ENCODE peak calls at places on chromosomes 2 and 18, in nine cellular contexts. P is prostate gland, E is transverse colon, K is GM23338, I is HCT116, Q is Panc1, M is HL-60, W is spleen, S is endothelial cell of umbilical vein. C is an unnamed sample.

GRCh38 chr2:164693390-164693789 is 72.1 kb upstream of the GRB14 start:
- DNase-seq in S (no peak), E (no peak), W (no peak), K (no peak), I (no peak), Q (no peak), M (no peak), P (no peak), C (no peak)

GRCh38 chr18:55544028-55544427 is 44.0 kb downstream of the TCF4 start:
- DNase-seq in I (no peak), Q (no peak), E (no peak), P (no peak), K (no peak), M (no peak), S (no peak), W (no peak), C (no peak)

GRCh38 chr2:173457366-173457765 is 102.7 kb downstream of the CDCA7 start:
- DNase-seq in P (no peak), K (no peak), W (no peak), S (no peak), M (no peak), Q (no peak), I (no peak), E (no peak), C (no peak)

GRCh38 chr2:232926448-232927040 is 56.5 kb downstream of the SNORC start:
- DNase-seq in M (no peak), I (no peak), W (no peak), S (no peak), P (no peak), K (peak), Q (no peak), E (no peak), C (no peak)

GRCh38 chr2:35410431-35411061 is 945.0 kb upstream of the CRIM1 start:
- DNase-seq in Q (peak), E (peak), M (peak), S (peak), I (no peak), W (peak), P (peak), K (peak), C (peak)

GRCh38 chr2:221571391-221572179 is 519 bp downstream of the EPHA4 start:
- DNase-seq in K (peak), W (peak), P (peak), E (peak), M (no peak), S (peak), Q (no peak), I (no peak), C (no peak)

GRCh38 chr18:32770181-32770650 is 2.6 kb downstream of the KLHL14 start:
- DNase-seq in M (no peak), I (no peak), W (peak), K (no peak), P (no peak), E (no peak), Q (no peak), S (no peak), C (no peak)

GRCh38 chr18:23238152-23238531 is 102.9 kb downstream of the CABLES1 start:
- DNase-seq in S (peak), K (no peak), P (peak), Q (no peak), E (peak), W (no peak), M (no peak), I (no peak), C (peak)

GRCh38 chr2:132849118-132849517 is 179.1 kb upstream of the LYPD1 start:
- DNase-seq in K (no peak), S (no peak), Q (no peak), M (no peak), P (no peak), W (no peak), I (no peak), E (no peak), C (no peak)

GRCh38 chr2:55952415-55952814 is 28.8 kb upstream of the EFEMP1 start:
- DNase-seq in P (no peak), S (no peak), I (no peak), E (no peak), M (no peak), Q (no peak), W (no peak), K (no peak), C (no peak)

GRCh38 chr2:12451726-12452125 is 265.0 kb upstream of the TRIB2 start:
- DNase-seq in W (no peak), Q (no peak), K (no peak), S (no peak), P (no peak), M (no peak), I (no peak), E (no peak), C (no peak)

GRCh38 chr2:105487142-105488069 is 88.6 kb upstream of the FHL2 start:
- DNase-seq in K (no peak), S (no peak), P (no peak), M (no peak), I (no peak), W (no peak), Q (no peak), E (no peak), C (no peak)

GRCh38 chr2:240578110-240578450 is 8.5 kb upstream of the CAPN10 start:
- DNase-seq in W (no peak), M (no peak), P (no peak), I (no peak), Q (no peak), K (no peak), E (no peak), S (no peak), C (no peak)

GRCh38 chr2:30371028-30371708 is 75.9 kb upstream of the LCLAT1 start:
- DNase-seq in Q (no peak), S (no peak), I (no peak), M (no peak), W (no peak), E (no peak), K (no peak), P (no peak), C (no peak)

GRCh38 chr18:8717011-8717770 is 11.8 kb downstream of the MTCL1 start:
- DNase-seq in W (no peak), S (no peak), M (no peak), I (no peak), E (no peak), P (no peak), Q (no peak), K (peak), C (no peak)

GRCh38 chr2:128777091-128778045 is 458.7 kb upstream of the HS6ST1 start:
- DNase-seq in M (no peak), P (no peak), I (no peak), E (no peak), Q (no peak), W (peak), K (no peak), S (no peak), C (peak)

GRCh38 chr2:12704378-12704777 is 12.4 kb upstream of the TRIB2 start:
- DNase-seq in Q (no peak), M (no peak), S (no peak), W (no peak), P (peak), E (no peak), K (no peak), I (no peak), C (no peak)

GRCh38 chr18:13500891-13501887 is 225.2 kb downstream of the FAM210A start:
- DNase-seq in E (peak), P (peak), M (no peak), I (no peak), K (peak), Q (no peak), S (peak), W (no peak), C (peak)

GRCh38 chr2:211901226-211901625 is 637.4 kb downstream of the ERBB4 start:
- DNase-seq in K (no peak), S (no peak), M (no peak), I (no peak), W (no peak), Q (no peak), P (no peak), E (no peak), C (no peak)

GRCh38 chr2:19955544-19956422 is 34.1 kb downstream of the WDR35 start:
- DNase-seq in K (peak), P (peak), W (peak), E (peak), S (peak), Q (peak), M (peak), I (peak), C (peak)

GRCh38 chr2:47339745-47340541 is 63.0 kb upstream of the MSH2 start:
- DNase-seq in E (peak), K (no peak), P (peak), I (peak), Q (no peak), S (no peak), M (no peak), W (no peak), C (peak)

GRCh38 chr2:44833123-44834069 is 108.1 kb upstream of the SIX3 start:
- DNase-seq in W (no peak), I (no peak), Q (no peak), S (no peak), E (no peak), P (no peak), K (no peak), M (no peak), C (no peak)

GRCh38 chr2:137960223-137960622 is 4.0 kb upstream of the HNMT start:
- DNase-seq in S (peak), I (no peak), E (no peak), M (no peak), Q (no peak), P (no peak), W (no peak), K (no peak), C (no peak)

GRCh38 chr2:100013892-100014677 is 128.3 kb downstream of the AFF3 start:
- DNase-seq in S (peak), I (peak), W (no peak), Q (peak), K (peak), E (no peak), P (no peak), M (no peak), C (peak)

GRCh38 chr2:119517433-119517832 is 6.8 kb downstream of the SCTR start:
- DNase-seq in M (peak), W (no peak), P (peak), I (peak), K (peak), S (peak), Q (peak), E (peak), C (peak)

GRCh38 chr2:227325824-227326195 is 759 bp downstream of the MFF start:
- DNase-seq in I (no peak), W (peak), E (peak), M (peak), K (peak), Q (no peak), S (peak), P (peak), C (peak)

GRCh38 chr18:49993299-49993698 is 180.0 kb upstream of the ACAA2 start:
- DNase-seq in I (no peak), W (no peak), K (no peak), E (no peak), P (no peak), Q (no peak), M (no peak), S (no peak), C (no peak)

GRCh38 chr18:12442946-12443345 is 35.2 kb downstream of the PRELID3A start:
- DNase-seq in P (no peak), I (no peak), Q (peak), W (no peak), M (no peak), E (no peak), K (no peak), S (peak), C (no peak)

GRCh38 chr18:43596106-43596712 is 318.9 kb upstream of the SYT4 start:
- DNase-seq in M (no peak), E (no peak), K (no peak), P (no peak), S (peak), Q (peak), I (no peak), W (no peak), C (no peak)

GRCh38 chr2:120344991-120345975 is 653 bp upstream of the INHBB start:
- DNase-seq in Q (no peak), K (peak), I (no peak), P (peak), S (peak), E (no peak), M (no peak), W (peak), C (no peak)

GRCh38 chr2:172273910-172274571 is 153.3 kb upstream of the ITGA6 start:
- DNase-seq in P (no peak), K (no peak), S (no peak), W (no peak), Q (no peak), M (no peak), E (no peak), I (no peak), C (no peak)

GRCh38 chr18:24964213-24964612 is 387.8 kb downstream of the ZNF521 start:
- DNase-seq in S (no peak), W (no peak), P (no peak), E (peak), I (no peak), Q (no peak), K (peak), M (peak), C (no peak)

GRCh38 chr2:19632327-19633040 is 269.3 kb downstream of the TTC32 start:
- DNase-seq in I (no peak), W (no peak), K (no peak), S (no peak), Q (no peak), E (no peak), M (no peak), P (peak), C (no peak)

GRCh38 chr2:230849633-230850357 is 14.9 kb upstream of the ITM2C start:
- DNase-seq in M (no peak), I (peak), P (no peak), K (peak), S (peak), W (peak), Q (no peak), E (peak), C (peak)

GRCh38 chr2:29009270-29009669 is 28.2 kb downstream of the TOGARAM2 start:
- DNase-seq in M (no peak), P (no peak), S (no peak), Q (no peak), K (no peak), E (no peak), I (no peak), W (peak), C (no peak)
- TF ChIP-seq POLR2AphosphoS5 in M (no peak), P (no peak), S (no peak), Q (no peak), K (no peak), E (no peak), I (no peak), W (no peak), C (no peak)

GRCh38 chr18:63292844-63293683 is 26.5 kb downstream of the BCL2 start:
- DNase-seq in Q (no peak), I (no peak), M (peak), P (no peak), K (no peak), S (no peak), E (peak), W (peak), C (no peak)
- H3K27ac ChIP-seq in Q (no peak), I (no peak), M (no peak), P (no peak), K (no peak), S (no peak), E (no peak), W (peak), C (no peak)

DNA sequence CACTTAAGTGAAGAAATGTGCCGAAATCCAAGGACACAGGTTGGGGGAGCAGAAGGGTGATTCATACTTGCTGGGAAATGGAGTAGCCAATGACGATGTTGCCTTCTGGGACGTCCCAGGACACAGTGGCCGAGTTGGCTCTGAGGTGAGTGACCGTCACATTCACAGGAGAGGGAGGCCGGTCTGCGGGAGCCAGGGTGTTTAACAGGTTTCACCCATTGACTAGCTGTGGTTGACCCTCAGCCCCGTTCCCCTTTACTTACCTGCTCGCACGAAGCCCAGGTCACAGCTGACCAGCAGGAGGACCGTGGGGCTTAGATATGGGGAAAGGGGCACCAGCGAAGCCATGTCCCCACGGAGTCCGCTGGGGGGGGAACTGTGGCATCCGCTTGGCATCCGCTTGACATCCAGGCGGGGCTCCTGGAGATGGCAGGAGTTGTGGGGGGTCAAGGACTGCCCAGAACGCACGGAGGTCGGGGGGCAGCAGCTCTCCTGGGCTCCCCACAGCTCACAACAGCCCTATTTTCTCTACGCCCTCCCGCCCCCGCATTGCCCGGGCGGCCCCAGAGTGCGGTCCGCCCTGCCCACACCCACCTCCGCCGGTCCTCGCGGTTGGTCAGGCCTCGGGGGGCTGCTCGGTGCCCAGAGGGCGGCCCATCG is 586 bp downstream of the FNDC4 start:
- DNase-seq in I (no peak), E (peak), S (peak), Q (no peak), P (no peak), K (peak), W (peak), M (no peak), C (no peak)
- TF ChIP-seq POLR2AphosphoS5 in I (no peak), E (peak), S (no peak), Q (no peak), P (peak), K (no peak), W (no peak), M (no peak), C (peak)

GRCh38 chr2:8525582-8526402 is 156.1 kb upstream of the ID2 start:
- DNase-seq in P (peak), M (peak), I (no peak), E (peak), S (no peak), K (peak), W (peak), Q (no peak), C (peak)
- H3K27ac ChIP-seq in P (peak), M (peak), I (no peak), E (peak), S (no peak), K (no peak), W (peak), Q (no peak), C (peak)

DNA sequence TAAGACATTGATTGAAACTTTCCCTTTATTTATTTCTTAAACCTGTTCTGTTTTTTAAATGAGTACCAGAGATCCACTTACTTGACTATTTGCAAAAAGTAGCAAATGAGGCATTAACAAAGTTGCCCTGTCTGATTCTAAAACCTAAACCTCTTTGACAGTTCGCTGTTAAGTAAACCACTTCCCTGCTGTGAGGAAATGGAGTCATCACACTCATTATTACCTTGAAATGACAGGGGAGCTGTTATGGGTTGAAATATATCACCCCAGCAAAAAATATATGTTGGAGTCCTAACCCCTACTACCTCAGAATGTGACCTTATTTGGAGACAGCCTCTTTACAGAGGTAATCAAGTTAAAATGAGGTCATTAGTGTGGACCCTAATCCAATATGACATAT is 36.1 kb downstream of the DHRS9 start:
- DNase-seq in M (no peak), I (no peak), P (no peak), E (no peak), S (no peak), K (no peak), Q (no peak), W (no peak), C (no peak)
- TF ChIP-seq POLR2AphosphoS5 in M (no peak), I (no peak), P (no peak), E (no peak), S (no peak), K (no peak), Q (no peak), W (no peak), C (no peak)

DNA sequence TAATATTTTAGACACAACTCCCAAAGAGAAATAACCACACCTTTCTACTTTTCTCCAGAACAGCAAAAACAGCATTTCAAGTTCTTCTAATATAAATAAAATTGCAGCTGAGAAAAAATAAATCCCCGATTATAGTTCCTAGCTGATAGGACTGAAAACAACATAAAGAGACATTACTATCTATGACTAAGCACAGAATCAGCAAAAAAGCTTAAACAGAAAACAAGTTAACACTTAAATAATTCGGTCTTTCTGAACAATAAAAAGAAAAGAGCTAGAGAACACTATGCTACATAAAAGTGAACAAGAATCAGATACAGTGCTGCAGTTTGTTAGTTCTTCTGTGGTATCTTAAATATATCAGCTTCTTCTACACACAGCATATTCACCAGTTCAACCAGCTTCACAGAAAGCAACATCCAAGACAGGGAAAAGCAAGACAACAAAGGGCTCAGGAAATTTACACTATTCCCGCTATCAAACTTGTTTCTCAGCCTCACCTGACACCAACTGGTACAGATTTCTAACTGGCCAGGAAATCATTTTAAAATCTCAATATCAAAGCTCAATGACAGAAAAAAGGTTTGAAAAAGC is 28.6 kb downstream of the FEZ2 start:
- DNase-seq in Q (no peak), K (peak), P (no peak), E (no peak), W (no peak), S (peak), M (no peak), I (no peak), C (no peak)
- H3K27ac ChIP-seq in Q (peak), K (peak), P (no peak), E (no peak), W (peak), S (peak), M (no peak), I (peak), C (peak)

DNA sequence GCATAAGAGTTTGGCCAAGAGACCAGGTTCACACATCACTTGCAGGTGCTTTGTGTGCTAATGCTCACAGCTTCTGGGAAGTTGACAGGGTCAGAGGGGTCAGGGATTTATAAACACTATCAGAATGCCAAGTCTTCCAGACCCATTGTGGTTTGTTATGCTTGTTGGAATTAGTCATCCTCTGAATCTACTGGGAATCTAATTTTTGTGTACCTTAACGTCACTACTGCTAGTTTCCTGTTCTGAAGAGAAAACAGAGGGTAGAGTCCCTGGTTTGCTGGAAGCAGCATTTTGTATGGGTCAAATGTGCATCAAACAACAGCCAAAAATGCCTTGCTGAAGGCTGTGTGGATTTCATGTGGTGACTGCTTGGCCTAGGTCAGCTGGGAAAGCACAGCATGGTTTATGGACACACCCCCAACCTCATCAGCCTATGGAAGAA is 33.3 kb downstream of the ANTXR1 start:
- DNase-seq in W (no peak), P (no peak), Q (peak), E (no peak), I (no peak), K (no peak), S (peak), M (no peak), C (peak)
- TF ChIP-seq POLR2AphosphoS5 in W (no peak), P (no peak), Q (peak), E (no peak), I (no peak), K (no peak), S (peak), M (no peak), C (no peak)

C was measured in stomach.